ENCODE peak calls at places on chromosomes 11 and 22, in eight cellular contexts. P is B cell; R is H7; U is neural crest cell; O is T-helper 1 cell; E is aorta; F is stimulated activated naive CD4-positive, alpha-beta T cell; C is NCI-H1930. D is an unnamed sample.

GRCh38 chr11:102705626-102706025 is at the start of gene MMP27:
- DNase-seq in F (no peak), U (no peak), P (no peak), C (no peak), O (no peak), E (no peak), R (no peak), D (no peak)

GRCh38 chr11:64322925-64323260 is 5.0 kb downstream of the PRDX5 start:
- DNase-seq in U (no peak), O (no peak), R (peak), E (no peak), F (no peak), P (no peak), C (no peak), D (no peak)

GRCh38 chr11:131824766-131825165 is 454.4 kb downstream of the NTM start:
- DNase-seq in P (no peak), C (no peak), R (no peak), U (no peak), O (no peak), F (no peak), E (no peak), D (no peak)

GRCh38 chr22:17098379-17098819 is 13.6 kb downstream of the IL17RA start:
- DNase-seq in F (no peak), O (no peak), C (no peak), U (no peak), R (no peak), E (peak), P (no peak), D (no peak)

GRCh38 chr11:120192831-120193625 is 17.8 kb upstream of the OAF start:
- DNase-seq in O (no peak), F (no peak), E (no peak), R (no peak), U (no peak), C (no peak), P (no peak), D (no peak)

GRCh38 chr22:48944433-48944755 is 883.3 kb downstream of the BRD1 start:
- DNase-seq in P (no peak), R (peak), O (no peak), E (no peak), C (no peak), F (no peak), U (no peak), D (no peak)

GRCh38 chr11:131295986-131296385 is 74.4 kb upstream of the NTM start:
- DNase-seq in U (no peak), C (no peak), O (no peak), E (no peak), F (no peak), R (no peak), P (no peak), D (no peak)

GRCh38 chr11:70900540-70900939 is 351.8 kb downstream of the SHANK2 start:
- DNase-seq in P (no peak), F (no peak), R (no peak), E (peak), U (no peak), O (no peak), C (no peak), D (no peak)

GRCh38 chr11:93073026-93073425 is 103.6 kb downstream of the MTNR1B start:
- DNase-seq in F (no peak), P (no peak), R (peak), U (no peak), O (no peak), E (no peak), C (no peak), D (peak)

GRCh38 chr11:69343401-69344321 is 49.7 kb downstream of the MYEOV start:
- DNase-seq in F (no peak), P (no peak), U (no peak), C (no peak), E (no peak), R (no peak), O (no peak), D (no peak)

GRCh38 chr11:2210366-2211112 is 38.9 kb upstream of the TH start:
- DNase-seq in U (no peak), R (peak), C (no peak), P (no peak), O (no peak), E (peak), F (no peak), D (no peak)

GRCh38 chr11:24386551-24387404 is 110.1 kb upstream of the LUZP2 start:
- DNase-seq in E (no peak), U (no peak), C (no peak), R (peak), F (no peak), P (no peak), O (no peak), D (peak)

GRCh38 chr11:4922304-4922703 is 1.8 kb downstream of the OR51G1 start:
- DNase-seq in E (no peak), O (no peak), C (no peak), R (no peak), U (no peak), P (no peak), F (no peak), D (no peak)

GRCh38 chr11:118046051-118046963 is 30.6 kb upstream of the TMPRSS4 start:
- DNase-seq in U (no peak), P (no peak), F (peak), R (no peak), O (no peak), E (no peak), C (no peak), D (no peak)

GRCh38 chr22:24117942-24118341 is 63.3 kb upstream of the SUSD2 start:
- DNase-seq in P (no peak), E (no peak), F (no peak), U (no peak), R (peak), C (no peak), O (no peak), D (peak)

GRCh38 chr11:76672431-76673163 is 2.0 kb upstream of the LRRC32 start:
- DNase-seq in U (no peak), C (no peak), O (no peak), P (peak), E (peak), F (no peak), R (no peak), D (no peak)

GRCh38 chr22:39309364-39309861 is 10.0 kb downstream of the RPL3 start:
- DNase-seq in R (peak), P (no peak), U (no peak), O (no peak), F (no peak), C (no peak), E (peak), D (no peak)

GRCh38 chr22:31361743-31362142 is 15.6 kb upstream of the PATZ1 start:
- DNase-seq in O (no peak), E (no peak), P (no peak), U (no peak), C (no peak), F (no peak), R (no peak), D (no peak)

GRCh38 chr11:11977206-11977938 is 31.1 kb downstream of the DKK3 start:
- DNase-seq in O (no peak), P (no peak), C (no peak), F (no peak), E (peak), U (no peak), R (peak), D (no peak)

GRCh38 chr11:57001674-57002401 is 13.1 kb downstream of the OR5AK2 start:
- DNase-seq in F (no peak), P (no peak), R (no peak), O (no peak), U (no peak), E (no peak), C (no peak), D (no peak)

GRCh38 chr11:69939551-69940245 is 120.5 kb upstream of the FGF3 start:
- DNase-seq in P (no peak), O (no peak), C (no peak), R (no peak), F (no peak), U (no peak), E (peak), D (no peak)

GRCh38 chr22:38423512-38424503 is 31.2 kb downstream of the KCNJ4 start:
- DNase-seq in P (no peak), C (no peak), F (no peak), O (no peak), E (no peak), U (no peak), R (no peak), D (no peak)

GRCh38 chr11:32081901-32082300 is 9.0 kb upstream of the RCN1 start:
- DNase-seq in R (no peak), C (no peak), U (no peak), P (no peak), O (no peak), F (no peak), E (no peak), D (no peak)

GRCh38 chr11:65639623-65640482 is 2.0 kb downstream of the SIPA1 start:
- DNase-seq in R (no peak), F (peak), U (no peak), C (no peak), E (no peak), O (peak), P (peak), D (no peak)

GRCh38 chr11:94307101-94307791 is 2.9 kb downstream of the IZUMO1R start:
- DNase-seq in F (no peak), C (no peak), O (no peak), R (no peak), E (no peak), P (no peak), U (no peak), D (no peak)

GRCh38 chr22:30671071-30671470 is 3.4 kb upstream of the DUSP18 start:
- DNase-seq in U (no peak), O (no peak), R (no peak), C (no peak), F (no peak), P (no peak), E (no peak), D (no peak)

GRCh38 chr22:32596471-32596870 is 121.9 kb downstream of the FBXO7 start:
- DNase-seq in R (no peak), U (no peak), F (no peak), E (no peak), O (no peak), C (no peak), P (no peak), D (no peak)

GRCh38 chr22:23289851-23290724 is 109.8 kb downstream of the BCR start:
- DNase-seq in O (no peak), U (peak), P (peak), R (peak), E (peak), C (no peak), F (peak), D (peak)

GRCh38 chr11:57446055-57446454 is 14.3 kb upstream of the RTN4RL2 start:
- DNase-seq in C (no peak), R (no peak), U (no peak), P (no peak), O (no peak), F (no peak), E (no peak), D (no peak)

GRCh38 chr11:23932485-23932898 is 564.4 kb upstream of the LUZP2 start:
- DNase-seq in U (no peak), R (no peak), E (no peak), C (no peak), O (no peak), F (no peak), P (no peak), D (peak)

GRCh38 chr11:62273284-62273683 is 3.3 kb downstream of the SCGB2A2 start:
- DNase-seq in O (no peak), P (no peak), F (no peak), C (no peak), U (no peak), E (no peak), R (peak), D (no peak)

D was measured in HAP-1.